ENCODE peak calls at places on chromosome 2, in five cellular contexts. B is HuH-7, D is germinal center, W is left kidney, J is NCI-H510A treated with DMSO at 0.1 percent for 48 hours. T is an unnamed sample.

GRCh38 chr2:29657674-29658073 is 263.7 kb downstream of the ALK start:
- DNase-seq in D (no peak), W (peak; percentile 65), B (no peak), J (no peak), T (no peak)

GRCh38 chr2:174603280-174603679 is 5.7 kb upstream of the WIPF1 start:
- DNase-seq in W (peak; percentile 74), B (peak; percentile 30), J (peak; percentile 82), D (peak; percentile 59), T (peak; percentile 66)

GRCh38 chr2:178163911-178164310 is 30.4 kb upstream of the OSBPL6 start:
- DNase-seq in B (no peak), J (no peak), D (no peak), W (no peak), T (no peak)

GRCh38 chr2:25844089-25844488 is 34.2 kb downstream of the ASXL2 start:
- DNase-seq in W (no peak), D (no peak), J (no peak), B (no peak), T (no peak)

GRCh38 chr2:232422051-232422450 is 15.4 kb downstream of the ALPG start:
- DNase-seq in W (no peak), D (no peak), B (no peak), J (no peak), T (no peak)

GRCh38 chr2:6863792-6864191 is 1.9 kb downstream of the CMPK2 start:
- DNase-seq in W (peak; percentile 9), B (no peak), J (no peak), D (no peak), T (no peak)

GRCh38 chr2:53445376-53446072 is 322.1 kb upstream of the CHAC2 start:
- DNase-seq in D (no peak), W (no peak), B (no peak), J (peak; percentile 15), T (peak; percentile 49)

GRCh38 chr2:1837458-1837857 is 93.1 kb upstream of the PXDN start:
- DNase-seq in B (no peak), J (peak; percentile 61), W (no peak), D (no peak), T (no peak)

GRCh38 chr2:36246320-36246990 is 109.1 kb upstream of the CRIM1 start:
- DNase-seq in D (no peak), B (no peak), W (no peak), J (no peak), T (peak; percentile 60)

GRCh38 chr2:42492691-42493467 is 903 bp downstream of the KCNG3 start:
- DNase-seq in W (peak; percentile 80), D (peak; percentile 29), J (peak; percentile 47), B (no peak), T (no peak)

GRCh38 chr2:99689135-99689742 is 199.4 kb upstream of the REV1 start:
- DNase-seq in D (no peak), J (no peak), W (peak; percentile 95), B (no peak), T (no peak)

GRCh38 chr2:230668939-230669303 is 43.7 kb upstream of the CAB39 start:
- DNase-seq in D (no peak), J (no peak), W (no peak), B (no peak), T (no peak)

GRCh38 chr2:27954261-27954673 is 63.7 kb downstream of the BABAM2 start:
- DNase-seq in J (no peak), W (peak; percentile 19), B (no peak), D (no peak), T (peak; percentile 30)

GRCh38 chr2:70887550-70888229 is 48.0 kb upstream of the ATP6V1B1 start:
- DNase-seq in D (peak; percentile 57), J (peak; percentile 83), W (peak; percentile 75), B (no peak), T (no peak)

GRCh38 chr2:187638840-187639239 is 84.6 kb upstream of the TFPI start:
- DNase-seq in J (no peak), W (no peak), B (no peak), D (no peak), T (no peak)

GRCh38 chr2:88521445-88522070 is 69.1 kb upstream of the FOXI3 start:
- DNase-seq in W (no peak), J (no peak), B (no peak), D (no peak), T (peak; percentile 16)

GRCh38 chr2:8380026-8380425 is 301.8 kb upstream of the ID2 start:
- DNase-seq in B (no peak), W (peak; percentile 41), J (no peak), D (no peak), T (no peak)